ENCODE peak calls at places on chromosomes 13 and 19, in ten cellular contexts. E is spleen, I is H1, O is lower leg skin, L is transverse colon, P is esophagus squamous epithelium, T is body of pancreas, A is adrenal gland, N is uterus, D is ovary. F is an unnamed sample.

GRCh38 chr13:32905864-32906180 is 110.4 kb upstream of the KL start:
- DNase-seq in N (peak), D (peak), P (no peak), A (peak), T (no peak), E (no peak), L (peak), I (no peak), O (no peak), F (no peak)

GRCh38 chr13:110309159-110309476 is 2.0 kb downstream of the COL4A2 start:
- DNase-seq in A (no peak), N (peak), P (no peak), T (no peak), O (no peak), I (no peak), D (no peak), E (no peak), L (no peak), F (no peak)

GRCh38 chr13:100175078-100175802 is 86.3 kb downstream of the PCCA start:
- DNase-seq in E (no peak), T (no peak), P (no peak), A (no peak), D (no peak), N (no peak), O (no peak), L (no peak), I (no peak), F (no peak)

GRCh38 chr19:41997851-41998229 is 3.8 kb upstream of the ATP1A3 start:
- DNase-seq in D (no peak), O (no peak), A (peak), N (no peak), T (no peak), P (no peak), I (peak), E (no peak), L (no peak), F (no peak)

GRCh38 chr13:89695343-89696257 is 1651.9 kb upstream of the MIR17HG start:
- DNase-seq in O (no peak), E (no peak), P (no peak), N (no peak), D (no peak), T (peak), I (peak), A (peak), L (peak), F (peak)

GRCh38 chr19:39740395-39740794 is 2.6 kb upstream of the CLC start:
- DNase-seq in P (no peak), E (no peak), L (no peak), D (no peak), A (no peak), N (no peak), O (no peak), I (no peak), T (no peak), F (no peak)

GRCh38 chr19:42479736-42480135 is 37.0 kb upstream of the CXCL17 start:
- DNase-seq in P (no peak), N (no peak), E (no peak), L (no peak), D (no peak), A (no peak), I (no peak), O (no peak), T (no peak), F (no peak)

GRCh38 chr19:39237200-39238184 is 7.3 kb downstream of the IFNL3 start:
- DNase-seq in O (no peak), N (no peak), P (no peak), A (no peak), L (peak), I (no peak), D (no peak), T (peak), E (peak), F (peak)

GRCh38 chr19:10209305-10209704 is 14.6 kb upstream of the DNMT1 start:
- DNase-seq in L (no peak), T (no peak), A (no peak), I (no peak), N (no peak), O (no peak), E (no peak), P (no peak), D (no peak), F (no peak)

GRCh38 chr19:48123907-48124675 is 13.5 kb upstream of the PLA2G4C start:
- DNase-seq in D (no peak), T (no peak), A (no peak), O (no peak), L (no peak), E (no peak), P (no peak), I (no peak), N (no peak), F (no peak)

GRCh38 chr13:57634829-57635165 is 3.3 kb downstream of the PCDH17 start:
- DNase-seq in T (no peak), P (no peak), A (no peak), E (peak), I (no peak), N (no peak), D (no peak), L (no peak), O (no peak), F (no peak)

GRCh38 chr19:45467456-45468158 is at the start of gene FOSB:
- DNase-seq in O (peak), I (peak), P (peak), A (peak), N (peak), D (peak), L (peak), E (peak), T (peak), F (peak)

GRCh38 chr13:51541809-51542258 is 42.4 kb upstream of the WDFY2 start:
- DNase-seq in D (no peak), I (no peak), P (no peak), L (peak), O (no peak), A (no peak), E (no peak), N (peak), T (peak), F (peak)

GRCh38 chr19:51124729-51125128 is at the start of gene SIGLEC9:
- DNase-seq in O (peak), N (no peak), T (no peak), E (peak), D (peak), P (no peak), L (peak), I (no peak), A (peak), F (no peak)

GRCh38 chr13:22505489-22505888 is 675.3 kb upstream of the SGCG start:
- DNase-seq in D (peak), N (no peak), P (no peak), L (no peak), T (no peak), I (no peak), O (no peak), E (no peak), A (peak), F (no peak)

GRCh38 chr19:14248578-14249011 is 42.6 kb upstream of the ADGRL1 start:
- DNase-seq in T (no peak), E (peak), O (no peak), D (peak), A (peak), I (no peak), N (peak), L (peak), P (no peak), F (no peak)

GRCh38 chr19:3467437-3468198 is 12.7 kb downstream of the SMIM24 start:
- DNase-seq in A (peak), D (no peak), P (no peak), L (no peak), O (no peak), I (no peak), E (no peak), T (no peak), N (peak), F (no peak)

GRCh38 chr13:85650613-85651012 is 148.6 kb downstream of the SLITRK6 start:
- DNase-seq in N (no peak), A (no peak), I (no peak), L (no peak), D (no peak), O (no peak), T (no peak), P (no peak), E (no peak), F (no peak)

GRCh38 chr19:41697198-41697855 is 9.3 kb upstream of the CEACAM7 start:
- DNase-seq in E (peak), N (no peak), D (no peak), L (peak), I (no peak), T (no peak), O (no peak), P (no peak), A (no peak), F (peak)

GRCh38 chr13:36282818-36283432 is 14.7 kb downstream of the CCDC169 start:
- DNase-seq in E (no peak), N (no peak), T (no peak), P (no peak), A (no peak), L (no peak), D (no peak), O (no peak), I (no peak), F (no peak)

GRCh38 chr13:74574964-74575728 is 440.9 kb upstream of the KLF12 start:
- DNase-seq in L (no peak), O (no peak), I (no peak), P (no peak), A (no peak), D (no peak), E (no peak), N (no peak), T (no peak), F (no peak)

GRCh38 chr13:80030491-80030890 is 310.4 kb downstream of the SPRY2 start:
- DNase-seq in P (no peak), T (peak), L (peak), D (no peak), O (no peak), E (no peak), N (no peak), I (no peak), A (peak), F (no peak)

GRCh38 chr13:30738526-30738925 is 3.2 kb downstream of the ALOX5AP start:
- DNase-seq in P (no peak), O (no peak), A (no peak), T (no peak), E (no peak), I (no peak), D (no peak), L (no peak), N (no peak), F (no peak)

GRCh38 chr19:6667114-6667627 is 2.8 kb downstream of the TNFSF14 start:
- DNase-seq in O (no peak), T (no peak), L (no peak), I (no peak), A (no peak), N (no peak), D (no peak), P (no peak), E (peak), F (no peak)

GRCh38 chr19:48249502-48250014 is 6.2 kb downstream of the CARD8 start:
- DNase-seq in N (no peak), T (no peak), P (no peak), E (peak), O (peak), I (no peak), A (peak), L (peak), D (no peak), F (peak)

GRCh38 chr13:43390582-43390981 is 367.2 kb downstream of the DNAJC15 start:
- DNase-seq in T (no peak), D (no peak), I (no peak), O (no peak), P (no peak), A (no peak), N (no peak), L (no peak), E (no peak), F (no peak)

GRCh38 chr13:43389573-43389972 is 366.2 kb downstream of the DNAJC15 start:
- DNase-seq in P (no peak), I (no peak), O (no peak), L (no peak), N (no peak), E (no peak), T (no peak), A (no peak), D (no peak), F (no peak)

GRCh38 chr13:43388282-43389034 is 365.1 kb downstream of the DNAJC15 start:
- DNase-seq in T (peak), P (no peak), D (no peak), A (no peak), I (no peak), L (no peak), E (no peak), O (no peak), N (no peak), F (peak)

GRCh38 chr13:43391021-43391420 is 367.6 kb downstream of the DNAJC15 start:
- DNase-seq in T (no peak), N (no peak), O (no peak), E (no peak), P (no peak), D (no peak), A (no peak), I (no peak), L (no peak), F (no peak)

DNA sequence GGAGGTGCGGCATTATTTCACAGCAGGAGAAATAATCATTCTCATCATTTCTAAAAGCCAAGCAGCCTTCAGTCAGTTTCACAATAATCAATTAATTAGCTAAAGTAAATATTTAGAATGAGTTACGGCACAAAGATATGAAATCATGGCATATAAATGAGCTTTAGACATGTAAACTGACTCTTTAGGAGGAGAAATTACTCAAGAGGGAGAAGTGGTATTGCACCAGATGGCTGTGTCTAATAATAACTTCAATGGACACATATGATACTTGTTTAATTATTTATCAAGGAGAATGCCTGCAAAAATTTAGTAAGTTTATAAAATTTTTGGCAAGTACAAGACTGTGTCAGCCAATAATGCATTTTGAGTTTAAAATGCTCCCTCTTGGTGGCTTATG is 366.7 kb downstream of the DNAJC15 start:
- DNase-seq in L (no peak), E (no peak), N (no peak), I (no peak), T (no peak), P (no peak), A (no peak), O (no peak), D (no peak), F (no peak)
- TF ChIP-seq POLR2A in L (no peak), E (no peak), N (no peak), I (no peak), T (no peak), P (no peak), A (no peak), O (no peak), D (no peak), F (no peak)

DNA sequence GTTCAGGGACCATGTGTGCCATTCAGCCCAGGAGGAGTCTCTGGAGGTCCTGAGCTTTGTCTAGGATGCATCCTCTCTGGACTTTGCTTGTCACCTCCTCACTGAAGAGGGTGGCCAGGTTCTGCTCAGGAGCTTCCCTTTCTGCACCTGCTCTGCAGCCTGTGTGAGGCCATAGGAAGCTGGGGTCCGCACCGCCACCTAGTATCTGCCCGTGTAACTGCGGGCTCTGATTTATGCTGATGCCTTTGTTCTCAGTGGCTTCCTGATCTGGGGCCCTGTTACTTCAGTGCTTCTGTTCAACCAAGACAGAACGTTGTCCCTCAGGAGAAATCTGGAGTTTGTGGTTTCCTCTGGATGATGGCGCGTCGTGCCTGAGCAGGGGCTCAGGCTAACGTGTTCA is 15.5 kb downstream of the ZNF610 start:
- DNase-seq in P (no peak), E (no peak), L (no peak), O (no peak), T (no peak), A (no peak), D (no peak), I (peak), N (no peak), F (no peak)
- TF ChIP-seq CTCF in P (no peak), E (no peak), L (no peak), O (no peak), T (no peak), A (no peak), D (no peak), I (peak), N (no peak), F (no peak)

DNA sequence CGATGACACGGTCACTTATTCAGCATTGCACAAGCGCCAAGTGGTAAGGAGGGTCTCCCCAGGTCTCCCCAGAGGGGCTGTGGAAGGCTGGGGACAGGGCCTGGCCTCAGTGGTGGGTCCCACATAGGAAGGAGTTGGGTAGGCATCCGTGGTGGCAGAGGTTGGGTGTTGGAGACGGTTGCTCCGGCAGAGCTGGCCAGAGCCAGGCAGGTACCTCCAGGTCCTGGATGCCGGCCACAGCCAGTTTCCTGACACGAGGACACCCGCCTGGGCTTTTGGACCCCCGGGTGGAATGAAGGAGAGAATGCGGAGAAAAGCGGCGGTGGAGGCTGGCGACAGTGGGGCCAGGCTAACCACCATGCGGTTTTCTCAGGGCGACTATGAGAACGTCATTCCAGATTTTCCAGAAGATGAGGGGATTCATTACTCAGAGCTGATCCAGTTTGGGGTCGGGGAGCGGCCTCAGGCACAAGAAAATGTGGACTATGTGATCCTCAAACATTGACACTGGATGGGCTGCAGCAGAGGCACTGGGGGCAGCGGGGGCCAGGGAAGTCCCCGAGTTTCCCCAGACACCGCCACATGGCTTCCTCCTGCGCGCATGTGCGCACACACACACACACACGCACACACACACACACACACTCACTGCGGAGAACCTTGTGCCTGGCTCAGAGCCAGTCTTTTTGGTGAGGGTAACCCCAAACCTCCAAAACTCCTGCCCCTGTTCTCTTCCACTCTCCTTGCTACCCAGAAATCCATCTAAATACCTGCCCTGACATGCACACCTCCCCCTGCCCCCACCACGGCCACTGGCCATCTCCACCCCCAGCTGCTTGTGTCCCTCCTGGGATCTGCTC is 1.3 kb upstream of the FFAR1 start:
- DNase-seq in O (no peak), D (no peak), I (peak), A (peak), T (peak), E (peak), P (no peak), N (no peak), L (peak), F (peak)
- TF ChIP-seq POLR2A in O (no peak), D (no peak), I (no peak), A (no peak), T (no peak), E (no peak), P (no peak), N (no peak), L (no peak), F (no peak)

GRCh38 chr13:29508130-29508873 is 87.2 kb downstream of the SLC7A1 start:
- DNase-seq in A (peak), O (peak), T (peak), P (no peak), E (peak), L (peak), I (peak), N (peak), D (peak), F (peak)

GRCh38 chr13:29505511-29505910 is 90.0 kb downstream of the SLC7A1 start:
- DNase-seq in D (no peak), O (no peak), E (peak), L (no peak), T (no peak), I (no peak), A (no peak), N (no peak), P (no peak), F (no peak)

GRCh38 chr13:29507356-29507755 is 88.1 kb downstream of the SLC7A1 start:
- DNase-seq in O (no peak), D (peak), P (no peak), A (no peak), N (peak), T (no peak), I (no peak), E (peak), L (no peak), F (no peak)

GRCh38 chr13:29504691-29505090 is 90.8 kb downstream of the SLC7A1 start:
- DNase-seq in A (no peak), O (no peak), T (no peak), P (no peak), I (no peak), L (no peak), N (no peak), E (peak), D (no peak), F (no peak)

DNA sequence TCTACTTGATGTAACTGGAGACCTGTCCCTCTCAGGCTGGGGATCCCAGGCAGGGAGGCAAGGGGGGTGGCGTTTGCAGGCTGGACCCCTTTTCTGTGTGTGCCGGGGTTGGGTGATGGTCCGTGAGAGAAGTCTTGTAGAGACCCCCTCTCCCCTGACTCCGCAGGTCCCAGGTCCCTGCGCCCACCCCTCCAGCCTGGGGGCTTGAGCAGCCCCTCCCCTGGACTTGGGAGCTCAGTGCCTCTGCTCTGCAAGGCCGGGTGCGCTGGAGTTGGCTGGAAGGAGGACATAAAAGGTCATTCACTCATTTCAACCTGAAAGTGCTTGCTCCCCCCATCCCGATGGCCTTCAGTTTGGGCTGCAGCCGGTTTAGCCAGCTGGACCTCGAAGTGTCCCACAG is 89.5 kb downstream of the SLC7A1 start:
- DNase-seq in E (peak), L (no peak), P (no peak), I (no peak), D (no peak), T (no peak), A (no peak), O (no peak), N (no peak), F (no peak)
- TF ChIP-seq CTCF in E (no peak), L (no peak), P (no peak), I (no peak), D (no peak), T (no peak), A (no peak), O (no peak), N (no peak), F (no peak)

GRCh38 chr19:18438331-18439024 is 545 bp upstream of the ISYNA1 start:
- DNase-seq in N (peak), E (peak), P (no peak), I (peak), L (no peak), O (no peak), D (peak), A (peak), T (peak), F (no peak)
- TF ChIP-seq POLR2A in N (no peak), E (no peak), P (no peak), I (no peak), L (no peak), O (no peak), D (peak), A (no peak), T (peak), F (no peak)

DNA sequence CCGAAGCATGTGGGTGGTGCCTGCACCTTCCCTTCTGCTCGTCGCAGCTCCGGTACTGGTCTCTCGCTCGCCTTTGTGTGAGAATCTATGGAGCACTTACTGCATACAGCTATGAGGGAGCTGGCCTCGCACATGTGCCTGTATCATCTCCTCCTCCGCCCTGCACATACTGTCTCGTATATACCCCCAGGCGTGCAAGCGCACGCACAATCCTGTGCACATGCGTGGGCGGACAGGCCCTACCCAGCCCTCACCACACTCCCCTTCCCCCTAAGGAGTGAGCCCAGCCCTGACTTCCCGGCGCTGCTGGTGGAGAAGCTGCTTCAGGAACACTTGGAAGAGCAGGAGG is 8.7 kb downstream of the PIK3R2 start:
- DNase-seq in O (no peak), D (no peak), L (no peak), E (peak), I (no peak), N (no peak), P (no peak), A (no peak), T (no peak), F (no peak)
- TF ChIP-seq CTCF in O (no peak), D (no peak), L (no peak), E (peak), I (no peak), N (no peak), P (no peak), A (no peak), T (no peak), F (no peak)